ENCODE peak calls at places on chromosomes 5 and 9, in five cellular contexts. One of them, this sample, is unnamed.

GRCh38 chr5:65108786-65109743 is 340.3 kb downstream of the CWC27 start:
- DNase-seq in HCT116: no peak
- DNase-seq in NCI-H1694 treated with DMSO at 0.1 percent for 48 hours: no peak
- DNase-seq in SW 1271: no peak
- DNase-seq in NB4: no peak
- DNase-seq in this sample: no peak

GRCh38 chr5:17143335-17143734 is 74.1 kb upstream of the BASP1 start:
- DNase-seq in HCT116: no peak
- DNase-seq in NCI-H1694 treated with DMSO at 0.1 percent for 48 hours: no peak
- DNase-seq in SW 1271: no peak
- DNase-seq in NB4: no peak
- DNase-seq in this sample: no peak

GRCh38 chr9:71854811-71855210 is 56.2 kb downstream of the ABHD17B start:
- DNase-seq in HCT116: no peak
- DNase-seq in NCI-H1694 treated with DMSO at 0.1 percent for 48 hours: no peak
- DNase-seq in SW 1271: no peak
- DNase-seq in NB4: no peak
- DNase-seq in this sample: no peak

GRCh38 chr5:103207653-103208052 is 50.9 kb upstream of the MACIR start:
- DNase-seq in HCT116: no peak
- DNase-seq in NCI-H1694 treated with DMSO at 0.1 percent for 48 hours: no peak
- DNase-seq in SW 1271: no peak
- DNase-seq in NB4: peak
- DNase-seq in this sample: no peak

GRCh38 chr9:125889524-125890473 is 142.6 kb downstream of the PBX3 start:
- DNase-seq in HCT116: no peak
- DNase-seq in NCI-H1694 treated with DMSO at 0.1 percent for 48 hours: peak
- DNase-seq in SW 1271: no peak
- DNase-seq in NB4: peak
- DNase-seq in this sample: peak

GRCh38 chr5:148792649-148793048 is 33.8 kb upstream of the ADRB2 start:
- DNase-seq in HCT116: no peak
- DNase-seq in NCI-H1694 treated with DMSO at 0.1 percent for 48 hours: no peak
- DNase-seq in SW 1271: no peak
- DNase-seq in NB4: peak
- DNase-seq in this sample: no peak

GRCh38 chr9:127562841-127563523 is 49.1 kb upstream of the STXBP1 start:
- DNase-seq in HCT116: no peak
- DNase-seq in NCI-H1694 treated with DMSO at 0.1 percent for 48 hours: no peak
- DNase-seq in SW 1271: peak
- DNase-seq in NB4: no peak
- DNase-seq in this sample: no peak

GRCh38 chr5:138712791-138713190 is 40.4 kb upstream of the CTNNA1 start:
- DNase-seq in HCT116: no peak
- DNase-seq in NCI-H1694 treated with DMSO at 0.1 percent for 48 hours: no peak
- DNase-seq in SW 1271: no peak
- DNase-seq in NB4: no peak
- DNase-seq in this sample: no peak

GRCh38 chr5:135822959-135823358 is 11.5 kb upstream of the SLC25A48 start:
- DNase-seq in HCT116: no peak
- DNase-seq in NCI-H1694 treated with DMSO at 0.1 percent for 48 hours: no peak
- DNase-seq in SW 1271: no peak
- DNase-seq in NB4: no peak
- DNase-seq in this sample: peak